ENCODE peak calls at places on chromosome 2, in five cellular contexts. D is WTC11, L is K562, I is GM12878, H is HepG2. O is an unnamed sample.

GRCh38 chr2:166881177-166881576 is 7.1 kb upstream of the XIRP2 start:
- DNase-seq in L (no peak), D (no peak), H (no peak), I (no peak), O (no peak)

GRCh38 chr2:239939736-239940483 is 85.2 kb downstream of the NDUFA10 start:
- DNase-seq in L (no peak), I (no peak), H (no peak), D (peak), O (no peak)

GRCh38 chr2:56613917-56614316 is 430.1 kb downstream of the CCDC85A start:
- DNase-seq in I (no peak), H (no peak), L (no peak), D (no peak), O (no peak)

GRCh38 chr2:221125691-221126090 is 446.4 kb downstream of the EPHA4 start:
- DNase-seq in L (no peak), H (no peak), D (no peak), I (no peak), O (no peak)

GRCh38 chr2:61736982-61737381 is 116.9 kb downstream of the FAM161A start:
- DNase-seq in I (no peak), D (no peak), L (no peak), H (no peak), O (no peak)

GRCh38 chr2:102285368-102285767 is 26.0 kb upstream of the IL1RL1 start:
- DNase-seq in I (no peak), H (no peak), L (no peak), D (no peak), O (no peak)

GRCh38 chr2:27903649-27904544 is 13.4 kb downstream of the BABAM2 start:
- DNase-seq in H (no peak), I (no peak), L (no peak), D (no peak), O (no peak)

GRCh38 chr2:239369631-239370161 is 31.1 kb downstream of the HDAC4 start:
- DNase-seq in D (no peak), L (no peak), H (no peak), I (peak), O (no peak)

GRCh38 chr2:201759567-201759966 is 21.2 kb downstream of the ALS2 start:
- DNase-seq in L (no peak), H (no peak), I (no peak), D (no peak), O (no peak)

GRCh38 chr2:174076948-174077347 is 111.8 kb upstream of the SP3 start:
- DNase-seq in H (no peak), I (no peak), D (no peak), L (no peak), O (no peak)

GRCh38 chr2:222903234-222904220 is 42.7 kb downstream of the ACSL3 start:
- DNase-seq in H (peak), L (peak), D (no peak), I (no peak), O (peak)

GRCh38 chr2:187377335-187377734 is 70.7 kb downstream of the CALCRL start:
- DNase-seq in D (no peak), I (no peak), L (no peak), H (no peak), O (no peak)

GRCh38 chr2:240390091-240391073 is 45.1 kb upstream of the GPC1 start:
- DNase-seq in H (no peak), L (no peak), I (no peak), D (peak), O (no peak)

GRCh38 chr2:21267232-21267835 is 143.6 kb downstream of the TDRD15 start:
- DNase-seq in H (no peak), I (no peak), L (no peak), D (no peak), O (no peak)

GRCh38 chr2:36406296-36406695 is 50.7 kb downstream of the CRIM1 start:
- DNase-seq in I (no peak), L (no peak), D (no peak), H (no peak), O (no peak)

GRCh38 chr2:36407403-36407802 is 51.8 kb downstream of the CRIM1 start:
- DNase-seq in D (no peak), H (no peak), I (no peak), L (no peak), O (no peak)

GRCh38 chr2:36409971-36410370 is 54.4 kb downstream of the CRIM1 start:
- DNase-seq in D (no peak), L (no peak), H (no peak), I (no peak), O (no peak)

GRCh38 chr2:36410681-36411080 is 55.1 kb downstream of the CRIM1 start:
- DNase-seq in D (no peak), H (no peak), I (no peak), L (no peak), O (no peak)

DNA sequence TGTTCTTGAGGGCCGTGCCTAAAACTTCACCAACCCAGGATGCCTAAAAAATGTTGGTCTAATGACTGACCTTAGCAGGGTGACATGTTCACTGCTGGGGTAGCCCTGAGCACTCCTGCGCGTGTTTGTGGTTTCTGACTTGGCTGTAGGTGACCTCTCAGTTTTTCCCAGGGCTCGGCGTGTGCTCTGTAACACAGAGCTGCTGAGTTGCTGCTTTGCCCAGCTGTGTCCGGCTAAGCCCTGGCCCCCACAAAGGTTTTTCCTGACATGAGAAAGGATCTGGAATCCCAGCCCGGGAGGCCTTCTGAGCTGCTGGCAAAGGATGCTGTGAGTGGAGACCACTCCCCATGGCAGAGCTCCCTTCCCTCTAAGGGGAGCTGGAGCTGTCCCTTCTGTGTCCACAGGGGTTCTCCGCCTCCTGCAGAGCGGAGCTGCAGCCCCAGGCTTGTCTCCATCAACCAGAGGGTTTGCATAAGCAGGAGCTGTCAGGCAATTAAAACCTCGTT is 52.7 kb downstream of the CRIM1 start:
- DNase-seq in D (peak), I (no peak), L (no peak), H (no peak), O (peak)
- TF ChIP-seq ESRRA in D (no peak), I (no peak), L (no peak), H (no peak), O (no peak)

DNA sequence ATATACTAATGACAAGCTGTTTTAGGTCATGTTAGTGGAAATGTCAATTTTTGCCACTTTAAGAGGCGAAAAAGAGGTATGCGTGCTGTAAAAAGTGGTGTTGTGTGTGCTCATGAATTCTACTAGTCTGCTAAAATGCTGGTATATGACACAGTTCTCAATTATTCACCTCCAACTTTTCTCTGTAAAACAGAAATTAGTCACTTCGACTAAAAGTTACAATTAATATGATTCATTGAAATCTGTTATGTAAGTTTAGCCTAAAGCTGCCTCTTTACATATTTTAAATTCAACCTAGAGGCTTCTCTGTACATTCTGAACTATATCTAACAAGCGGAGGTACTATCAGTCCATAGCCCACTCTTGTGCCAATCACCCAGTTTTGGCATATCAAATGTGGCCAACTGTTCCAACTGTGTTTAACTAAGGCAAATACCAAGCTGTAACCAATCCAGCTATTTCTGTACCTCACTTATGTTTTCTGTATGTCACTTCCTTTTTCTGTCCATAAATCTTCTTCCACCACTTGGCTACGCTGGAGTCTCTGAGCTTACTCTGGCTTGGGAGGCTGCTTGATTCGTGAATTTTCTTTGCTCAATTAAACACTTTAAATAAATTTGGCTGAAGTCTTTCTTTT is 20.8 kb downstream of the BAZ2B start:
- DNase-seq in H (no peak), L (no peak), D (no peak), I (no peak), O (no peak)
- TF ChIP-seq ESRRA in H (no peak), L (no peak), D (no peak), I (no peak), O (no peak)

GRCh38 chr2:11517906-11518305 is 15.9 kb upstream of the GREB1 start:
- DNase-seq in I (no peak), D (no peak), L (no peak), H (no peak), O (no peak)
- TF ChIP-seq ESRRA in I (no peak), D (no peak), L (no peak), H (no peak), O (no peak)

GRCh38 chr2:100043891-100044255 is 98.5 kb downstream of the AFF3 start:
- DNase-seq in D (no peak), L (no peak), I (no peak), H (no peak), O (no peak)

GRCh38 chr2:100041946-100042345 is 100.4 kb downstream of the AFF3 start:
- DNase-seq in H (no peak), L (no peak), I (no peak), D (no peak), O (no peak)

GRCh38 chr2:100043246-100043890 is 99.0 kb downstream of the AFF3 start:
- DNase-seq in D (no peak), L (no peak), I (no peak), H (no peak), O (no peak)

GRCh38 chr2:100041385-100041784 is 101.0 kb downstream of the AFF3 start:
- DNase-seq in D (no peak), I (no peak), L (no peak), H (no peak), O (no peak)

GRCh38 chr2:100042559-100042958 is 99.8 kb downstream of the AFF3 start:
- DNase-seq in L (no peak), D (no peak), H (no peak), I (no peak), O (no peak)
- TF ChIP-seq ESRRA in L (no peak), D (no peak), H (no peak), I (no peak), O (no peak)

GRCh38 chr2:164721425-164721824 is 100.1 kb upstream of the GRB14 start:
- DNase-seq in H (no peak), D (no peak), I (no peak), L (no peak), O (no peak)

GRCh38 chr2:164725542-164725941 is 104.3 kb upstream of the GRB14 start:
- DNase-seq in D (no peak), I (no peak), H (no peak), L (no peak), O (no peak)

GRCh38 chr2:164717000-164717597 is 95.8 kb upstream of the GRB14 start:
- DNase-seq in D (no peak), L (peak), I (no peak), H (peak), O (peak)

GRCh38 chr2:164722604-164723338 is 101.5 kb upstream of the GRB14 start:
- DNase-seq in I (no peak), H (no peak), D (no peak), L (no peak), O (no peak)

DNA sequence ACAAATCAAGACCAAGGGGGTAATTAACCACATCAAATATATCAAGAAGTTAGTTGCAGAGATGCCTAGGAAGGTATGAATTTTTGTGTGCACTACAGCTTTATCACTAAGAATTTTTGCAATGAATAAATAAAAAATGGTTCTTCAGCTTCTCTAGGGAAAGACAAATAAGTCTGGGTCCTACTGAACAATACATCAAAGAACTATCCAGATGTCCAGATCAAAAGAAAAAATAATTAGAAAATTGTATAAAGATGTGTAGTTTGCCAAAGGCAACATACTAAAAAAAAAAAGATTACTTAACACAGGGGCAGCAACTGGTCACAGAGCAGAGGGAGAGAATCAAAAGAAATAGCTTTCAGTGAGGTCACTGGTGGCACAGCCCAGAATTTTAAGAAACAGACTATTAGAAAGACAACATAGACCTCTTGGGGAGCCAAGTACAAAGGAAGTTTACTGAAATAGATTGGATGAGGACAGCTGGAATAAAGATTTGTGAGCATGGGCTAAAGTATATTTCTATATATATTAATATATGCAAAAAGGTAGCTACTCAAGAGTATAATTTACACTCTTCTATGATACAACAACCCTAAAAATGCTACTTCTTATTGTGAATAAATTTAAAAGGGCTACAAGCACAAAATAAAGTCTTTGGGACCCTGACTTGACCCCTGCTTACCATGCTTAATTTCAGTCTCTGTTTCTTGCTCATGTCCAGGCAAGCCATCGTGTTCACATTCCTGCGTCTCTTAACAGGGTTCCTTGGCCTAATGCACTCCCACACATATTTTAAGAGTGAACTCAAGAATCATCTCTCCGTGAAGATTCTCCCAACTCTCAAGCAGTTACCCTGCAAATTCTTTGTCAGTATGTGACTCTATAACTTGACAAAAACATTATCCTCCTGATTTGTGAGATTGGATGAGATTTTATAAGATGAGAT is 99.0 kb upstream of the GRB14 start:
- DNase-seq in I (no peak), H (no peak), D (no peak), L (no peak), O (no peak)
- TF ChIP-seq ESRRA in I (no peak), H (no peak), D (no peak), L (no peak), O (no peak)

O was measured in A549.